ENCODE peak calls at places on chromosome 12, in eight cellular contexts. E is IMR-90, B is A549, G is HepG2, Q is H1, Z is GM12878, T is SK-N-SH, Y is K562. M is an unnamed sample.

GRCh38 chr12:130683811-130684210 is 32.3 kb downstream of the RIMBP2 start:
- DNase-seq in Z (no peak), Q (no peak), G (no peak), E (no peak), B (no peak), Y (no peak), T (no peak), M (no peak)

GRCh38 chr12:5945071-5946008 is at the start of gene ANO2:
- DNase-seq in G (no peak), T (peak; percentile 64), E (no peak), Y (no peak), B (no peak), Q (peak; percentile 71), Z (no peak), M (no peak)

GRCh38 chr12:8057839-8058238 is 8.3 kb downstream of the C3AR1 start:
- DNase-seq in T (no peak), E (peak; percentile 67), Z (no peak), Y (no peak), G (no peak), Q (no peak), B (no peak), M (no peak)

GRCh38 chr12:113875681-113876080 is 90.4 kb downstream of the RBM19 start:
- DNase-seq in E (peak; percentile 78), Q (no peak), Y (no peak), T (no peak), Z (no peak), G (no peak), B (no peak), M (no peak)

GRCh38 chr12:56723889-56724659 is 1.0 kb downstream of the NACA start:
- DNase-seq in B (peak; percentile 40), G (peak; percentile 41), E (peak; percentile 86), Y (no peak), T (no peak), Q (no peak), Z (no peak), M (no peak)

GRCh38 chr12:96985515-96986362 is 78.7 kb downstream of the NEDD1 start:
- DNase-seq in T (no peak), Z (no peak), Y (peak; percentile 66), Q (peak; percentile 82), G (no peak), B (peak; percentile 8), E (no peak), M (peak; percentile 6)

GRCh38 chr12:4287325-4288290 is 14.0 kb downstream of the CCND2 start:
- DNase-seq in B (no peak), Q (no peak), E (no peak), G (no peak), Y (no peak), Z (no peak), T (no peak), M (no peak)

GRCh38 chr12:116148844-116149243 is 128.6 kb downstream of the MED13L start:
- DNase-seq in E (no peak), Y (no peak), T (no peak), G (no peak), B (peak; percentile 40), Q (no peak), Z (no peak), M (no peak)

GRCh38 chr12:66165141-66165540 is 4.7 kb downstream of the TMBIM4 start:
- DNase-seq in Z (no peak), Y (no peak), E (no peak), G (no peak), B (no peak), T (no peak), Q (no peak), M (no peak)

GRCh38 chr12:10235761-10236631 is 23.3 kb downstream of the GABARAPL1 start:
- DNase-seq in B (peak; percentile 56), Y (peak; percentile 44), Z (no peak), G (peak; percentile 17), T (peak; percentile 58), Q (peak; percentile 48), E (peak; percentile 44), M (peak; percentile 31)

GRCh38 chr12:58262796-58263195 is 321.4 kb downstream of the ATP23 start:
- DNase-seq in Z (no peak), B (no peak), T (no peak), Q (no peak), Y (no peak), G (no peak), E (no peak), M (no peak)

GRCh38 chr12:56449622-56449984 is 377 bp upstream of the TIMELESS start:
- DNase-seq in T (no peak), Z (no peak), Q (no peak), E (no peak), Y (no peak), B (no peak), G (no peak), M (no peak)

GRCh38 chr12:129372876-129373275 is 519.6 kb downstream of the GLT1D1 start:
- DNase-seq in Q (no peak), G (no peak), B (no peak), T (no peak), E (no peak), Y (no peak), Z (no peak), M (no peak)

GRCh38 chr12:4881665-4882064 is 28.0 kb upstream of the KCNA1 start:
- DNase-seq in G (no peak), T (no peak), Q (no peak), E (no peak), B (no peak), Z (no peak), Y (no peak), M (no peak)

GRCh38 chr12:24991209-24992049 is 42.5 kb upstream of the BCAT1 start:
- DNase-seq in E (peak; percentile 75), Q (no peak), G (peak; percentile 45), Y (peak; percentile 31), Z (peak; percentile 65), B (peak; percentile 72), T (peak; percentile 56), M (peak; percentile 39)

GRCh38 chr12:116665666-116666304 is 72.1 kb downstream of the SPRING1 start:
- DNase-seq in Y (no peak), T (no peak), G (no peak), B (no peak), Q (no peak), E (no peak), Z (no peak), M (no peak)

GRCh38 chr12:132827763-132828703 is 636 bp downstream of the GOLGA3 start:
- DNase-seq in Q (no peak), T (no peak), Y (no peak), Z (no peak), B (peak; percentile 65), E (peak; percentile 84), G (peak; percentile 28), M (no peak)

DNA sequence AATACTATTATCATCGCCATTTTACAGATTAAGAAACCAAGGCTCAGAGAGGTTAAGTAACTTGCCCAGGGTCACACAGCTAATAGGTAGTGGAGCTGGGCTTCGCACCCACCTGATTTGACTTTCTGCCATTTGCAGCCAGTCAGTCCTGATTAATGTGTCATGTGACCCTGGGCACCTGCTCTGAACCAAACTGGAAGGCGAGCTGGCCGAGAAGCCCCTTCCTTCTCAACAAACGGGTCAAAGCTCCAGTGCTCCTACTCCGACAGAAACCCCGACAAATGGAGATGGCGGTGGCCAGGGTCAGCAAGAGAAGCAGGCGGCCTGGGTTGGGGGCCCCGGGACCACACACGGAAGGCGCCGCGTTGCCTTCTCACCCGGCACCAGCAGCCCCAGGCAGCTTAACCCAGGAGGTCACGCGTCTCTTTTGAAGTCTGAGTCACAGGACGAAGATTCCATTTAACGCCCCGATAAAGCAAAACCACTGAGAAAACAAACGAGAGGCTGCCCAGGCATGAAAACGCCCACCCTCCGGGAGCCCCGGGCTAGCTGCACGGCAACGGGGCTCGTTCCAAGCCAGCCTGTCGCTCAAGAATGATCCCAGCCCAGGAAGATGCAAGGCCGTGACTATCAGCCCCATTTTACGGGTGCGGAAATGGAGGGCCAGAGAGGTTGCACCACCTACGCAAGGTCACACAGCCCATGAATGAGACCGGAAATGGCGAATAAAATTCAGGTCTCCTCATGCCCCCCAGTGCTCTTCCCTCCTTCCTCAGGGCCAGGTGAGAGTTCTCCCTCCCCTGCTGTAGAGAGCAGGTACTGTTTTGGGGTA is 124.8 kb downstream of the SCARB1 start:
- DNase-seq in Y (no peak), T (no peak), Z (no peak), Q (no peak), E (peak; percentile 82), G (peak; percentile 92), B (no peak), M (no peak)
- H3K4me1 ChIP-seq in Y (peaks cover 9% of the 10 kb centered on the region), T (peaks cover 12% of the 10 kb centered on the region), Z (no peaks in the 10 kb centered on the region), Q (peaks cover 8% of the 10 kb centered on the region), E (peaks cover 8% of the 10 kb centered on the region), G (peaks cover 77% of the 10 kb centered on the region), B (peaks cover 29% of the 10 kb centered on the region), M (peaks cover 60% of the 10 kb centered on the region)

DNA sequence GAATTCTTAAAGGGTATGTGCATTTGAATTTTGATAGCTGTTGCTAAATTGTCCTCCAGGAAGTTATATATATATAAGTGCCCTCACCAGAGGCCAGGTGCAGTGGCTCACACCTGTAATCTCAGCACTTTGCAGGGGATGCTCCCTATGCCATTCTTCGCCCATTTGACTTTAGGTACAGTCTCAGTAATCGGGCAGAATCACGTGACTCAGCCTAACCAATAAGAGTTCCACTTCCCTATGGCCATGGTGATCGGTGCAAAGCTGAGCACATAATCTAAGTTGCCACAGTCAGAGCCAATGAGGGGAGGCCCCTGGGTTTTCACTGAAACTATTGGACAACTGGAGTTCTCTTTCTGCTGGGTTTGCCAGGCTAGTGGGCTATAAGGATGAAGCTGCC is 274.6 kb upstream of the TBX3 start:
- DNase-seq in B (no peak), Z (no peak), Q (no peak), E (no peak), T (no peak), Y (peak; percentile 12), G (no peak), M (no peak)
- TF ChIP-seq RAD21 in B (no peak), Z (no peak), Q (no peak), E (no peak), T (no peak), Y (no peak), G (no peak), M (no peak)

DNA sequence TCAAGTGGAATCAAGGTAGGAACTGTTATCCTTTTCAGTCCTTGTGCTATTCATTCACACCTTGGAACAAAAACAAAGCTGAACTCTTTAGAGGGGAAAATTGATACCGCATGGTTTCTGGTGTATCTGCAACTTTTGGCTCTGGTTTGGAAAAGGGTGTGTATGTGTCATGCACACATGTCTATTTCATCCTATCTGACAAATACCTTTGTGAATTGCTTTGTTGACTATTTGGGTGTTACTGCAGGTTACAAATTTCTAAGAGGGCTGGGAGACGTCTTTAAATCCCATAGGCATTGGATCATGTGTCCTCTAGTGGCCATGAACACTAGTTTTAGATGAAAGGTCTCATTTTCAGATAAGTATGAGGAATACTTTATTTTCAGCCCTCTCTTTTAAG is 59.9 kb upstream of the IFNG-AS1 start:
- DNase-seq in Y (no peak), E (no peak), Q (no peak), T (no peak), Z (no peak), G (no peak), B (no peak), M (no peak)
- H3K4me1 ChIP-seq in Y (no peaks in the 10 kb centered on the region), E (no peaks in the 10 kb centered on the region), Q (no peaks in the 10 kb centered on the region), T (no peaks in the 10 kb centered on the region), Z (no peaks in the 10 kb centered on the region), G (no peaks in the 10 kb centered on the region), B (no peaks in the 10 kb centered on the region), M (no peaks in the 10 kb centered on the region)

DNA sequence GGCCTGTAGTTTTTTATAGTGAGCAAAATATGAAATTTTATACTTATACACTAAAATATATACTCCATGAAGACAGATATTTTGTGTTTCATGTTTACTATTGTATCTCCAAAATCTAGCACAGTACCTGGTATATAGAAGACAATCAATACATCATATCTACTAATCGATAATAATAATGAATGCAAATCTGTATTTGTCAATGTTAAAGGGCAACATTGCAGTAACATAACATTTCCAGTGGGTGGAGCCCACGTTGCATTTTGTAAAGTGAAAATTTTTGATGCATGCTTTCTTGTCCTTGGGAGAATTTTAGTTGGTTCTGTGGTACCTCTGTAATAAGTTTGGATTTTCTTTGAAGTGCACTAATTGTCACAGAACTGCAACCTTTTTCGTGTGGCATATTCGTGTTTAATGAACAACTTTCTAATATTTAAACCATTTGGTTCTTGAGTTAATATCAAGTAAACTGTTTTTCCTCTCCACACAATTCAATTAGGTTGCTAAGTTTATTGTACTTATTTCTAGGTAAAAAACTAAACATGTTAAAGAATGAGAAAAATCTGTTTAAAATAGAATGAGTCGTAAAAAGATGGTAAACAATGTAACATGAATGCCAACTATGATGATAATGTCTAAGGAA is 47.4 kb downstream of the AVPR1A start:
- DNase-seq in Z (no peak), E (peak; percentile 23), G (peak; percentile 15), T (peak; percentile 8), Q (no peak), B (peak; percentile 25), Y (peak; percentile 14), M (peak; percentile 16)
- TF ChIP-seq RAD21 in Z (peak; percentile 70), E (peak; percentile 61), G (peak; percentile 16), T (peak; percentile 73), Q (peak; percentile 90), B (peak; percentile 90), Y (peak; percentile 86), M (peak; percentile 82)